ENCODE peak calls at places on chromosomes 16 and 17, in nine cellular contexts. F, L, E, G, W, I, Q, Z and O are unnamed samples.

GRCh38 chr17:78974635-78975591 is 4.8 kb downstream of the LGALS3BP start:
- DNase-seq in F (peak; percentile 57), L (peak; percentile 86), E (peak; percentile 78), G (peak; percentile 84), W (peak; percentile 89), I (peak; percentile 71), Q (no peak), Z (peak; percentile 92), O (peak; percentile 83)

GRCh38 chr17:34826332-34826731 is 134.9 kb downstream of the CCT6B start:
- DNase-seq in F (peak; percentile 25), L (no peak), E (no peak), G (no peak), W (no peak), I (no peak), Q (no peak), Z (no peak), O (no peak)

GRCh38 chr17:50872710-50873424 is 6.7 kb upstream of the TOB1 start:
- DNase-seq in F (no peak), L (peak; percentile 58), E (no peak), G (peak; percentile 25), W (peak; percentile 75), I (peak; percentile 64), Q (no peak), Z (peak; percentile 88), O (no peak)

GRCh38 chr17:559699-560378 is 154.8 kb downstream of the VPS53 start:
- DNase-seq in F (no peak), L (no peak), E (no peak), G (peak; percentile 89), W (peak; percentile 69), I (no peak), Q (no peak), Z (peak; percentile 75), O (peak; percentile 36)

GRCh38 chr17:34782271-34782670 is 179.0 kb downstream of the CCT6B start:
- DNase-seq in F (no peak), L (no peak), E (no peak), G (no peak), W (no peak), I (no peak), Q (no peak), Z (no peak), O (no peak)

GRCh38 chr16:57892041-57892440 is 78.9 kb downstream of the CNGB1 start:
- DNase-seq in F (no peak), L (no peak), E (no peak), G (peak; percentile 69), W (no peak), I (no peak), Q (no peak), Z (no peak), O (no peak)

GRCh38 chr16:77690416-77690815 is 31.9 kb upstream of the NUDT7 start:
- DNase-seq in F (no peak), L (no peak), E (no peak), G (no peak), W (no peak), I (no peak), Q (no peak), Z (no peak), O (no peak)

GRCh38 chr16:57268804-57269800 is 15.4 kb downstream of the PLLP start:
- DNase-seq in F (peak; percentile 82), L (no peak), E (no peak), G (peak; percentile 14), W (no peak), I (no peak), Q (no peak), Z (no peak), O (peak; percentile 70)

GRCh38 chr17:61583242-61583641 is 7.8 kb downstream of the NACA2 start:
- DNase-seq in F (peak; percentile 35), L (no peak), E (peak; percentile 69), G (peak; percentile 83), W (no peak), I (no peak), Q (peak; percentile 6), Z (no peak), O (no peak)

GRCh38 chr17:78836420-78837021 is 4.1 kb downstream of the USP36 start:
- DNase-seq in F (no peak), L (no peak), E (no peak), G (no peak), W (no peak), I (no peak), Q (no peak), Z (no peak), O (no peak)

GRCh38 chr17:73205326-73205980 is 12.6 kb downstream of the COG1 start:
- DNase-seq in F (no peak), L (no peak), E (no peak), G (no peak), W (peak; percentile 41), I (peak; percentile 14), Q (no peak), Z (no peak), O (no peak)

GRCh38 chr17:17994271-17994670 is 21.6 kb downstream of the DRC3 start:
- DNase-seq in F (peak; percentile 84), L (no peak), E (peak; percentile 58), G (no peak), W (no peak), I (no peak), Q (no peak), Z (no peak), O (no peak)

GRCh38 chr16:49280861-49281331 is 742 bp downstream of the CBLN1 start:
- DNase-seq in F (peak; percentile 12), L (no peak), E (no peak), G (no peak), W (no peak), I (no peak), Q (no peak), Z (no peak), O (no peak)

GRCh38 chr17:73962308-73962707 is 241.2 kb upstream of the RPL38 start:
- DNase-seq in F (no peak), L (no peak), E (no peak), G (no peak), W (no peak), I (no peak), Q (no peak), Z (no peak), O (no peak)

GRCh38 chr16:20612551-20613470 is 36.6 kb upstream of the ACSM2B start:
- DNase-seq in F (no peak), L (peak; percentile 88), E (no peak), G (no peak), W (peak; percentile 87), I (no peak), Q (no peak), Z (peak; percentile 92), O (peak; percentile 90)

GRCh38 chr17:13561606-13562270 is 40.0 kb downstream of the HS3ST3A1 start:
- DNase-seq in F (no peak), L (no peak), E (no peak), G (no peak), W (no peak), I (no peak), Q (no peak), Z (no peak), O (no peak)

GRCh38 chr16:23359092-23359760 is 57.1 kb downstream of the SCNN1B start:
- DNase-seq in F (no peak), L (no peak), E (peak; percentile 16), G (peak; percentile 5), W (no peak), I (no peak), Q (no peak), Z (peak; percentile 32), O (no peak)

GRCh38 chr17:16477255-16477654 is 14.7 kb downstream of the LRRC75A start:
- DNase-seq in F (peak; percentile 94), L (peak; percentile 80), E (no peak), G (peak; percentile 89), W (peak; percentile 86), I (no peak), Q (no peak), Z (no peak), O (no peak)

GRCh38 chr17:8121531-8122390 is 2.1 kb downstream of the HES7 start:
- DNase-seq in F (peak; percentile 70), L (peak; percentile 60), E (peak; percentile 86), G (peak; percentile 55), W (no peak), I (no peak), Q (no peak), Z (no peak), O (no peak)

DNA sequence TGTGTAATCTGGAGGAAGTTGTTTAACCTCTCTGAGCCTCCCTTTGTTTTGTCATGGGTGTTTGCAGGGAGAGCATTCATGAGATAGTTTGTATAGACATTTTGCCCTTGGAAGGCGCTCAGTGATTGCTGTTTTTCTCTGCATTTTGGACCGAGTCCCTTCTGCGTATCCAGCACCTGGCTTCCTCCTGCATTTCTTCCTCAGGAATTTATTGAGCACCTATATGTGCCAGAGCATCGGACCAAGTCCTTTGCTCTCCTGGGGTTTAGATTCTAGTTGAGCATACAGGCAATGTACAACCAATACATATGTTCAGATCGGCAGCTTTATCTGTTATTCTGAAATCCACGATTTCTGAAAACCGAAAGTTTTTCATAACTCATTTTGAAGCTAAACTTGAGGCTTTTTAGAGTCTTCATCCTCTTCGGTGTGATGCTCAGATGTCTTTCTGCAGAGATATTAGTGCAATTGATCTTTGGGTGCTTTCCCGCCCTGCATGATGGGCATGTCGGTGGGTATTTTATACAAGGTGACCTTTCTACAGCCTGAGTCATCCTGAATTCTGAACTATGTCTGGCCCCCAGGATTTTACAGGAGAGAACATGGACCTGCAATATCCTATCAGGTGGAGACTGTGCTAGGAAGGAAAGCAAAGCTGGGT is 4.1 kb downstream of the IL4R start:
- DNase-seq in F (no peak), L (no peak), E (no peak), G (no peak), W (peak; percentile 57), I (peak; percentile 13), Q (no peak), Z (no peak), O (no peak)
- H3K4me3 ChIP-seq in F (no peak overlapping the region), L (no peak overlapping the region), E (peak overlapping the region; percentile 35), G (no peak overlapping the region), W (peak overlapping the region; percentile 10), I (peak overlapping the region; percentile 100), Q (no peak overlapping the region), Z (no peak overlapping the region), O (no peak overlapping the region)

GRCh38 chr17:66474810-66475497 is 172.5 kb downstream of the PRKCA start:
- DNase-seq in F (peak; percentile 69), L (no peak), E (no peak), G (no peak), W (no peak), I (no peak), Q (no peak), Z (no peak), O (no peak)
- H3K27ac ChIP-seq in F (no peak overlapping the region), L (no peak overlapping the region), E (no peak overlapping the region), G (no peak overlapping the region), W (no peak overlapping the region), I (no peak overlapping the region), Q (no peak overlapping the region), Z (no peak overlapping the region), O (no peak overlapping the region)

GRCh38 chr16:70589998-70590471 is 56.3 kb upstream of the IL34 start:
- DNase-seq in F (no peak), L (peak; percentile 57), E (no peak), G (peak; percentile 85), W (peak; percentile 69), I (peak; percentile 75), Q (no peak), Z (no peak), O (no peak)
- H3K4me3 ChIP-seq in F (no peak overlapping the region), L (no peak overlapping the region), E (no peak overlapping the region), G (no peak overlapping the region), W (no peak overlapping the region), I (peak overlapping the region; percentile 50), Q (no peak overlapping the region), Z (peak overlapping the region; percentile 15), O (no peak overlapping the region)

DNA sequence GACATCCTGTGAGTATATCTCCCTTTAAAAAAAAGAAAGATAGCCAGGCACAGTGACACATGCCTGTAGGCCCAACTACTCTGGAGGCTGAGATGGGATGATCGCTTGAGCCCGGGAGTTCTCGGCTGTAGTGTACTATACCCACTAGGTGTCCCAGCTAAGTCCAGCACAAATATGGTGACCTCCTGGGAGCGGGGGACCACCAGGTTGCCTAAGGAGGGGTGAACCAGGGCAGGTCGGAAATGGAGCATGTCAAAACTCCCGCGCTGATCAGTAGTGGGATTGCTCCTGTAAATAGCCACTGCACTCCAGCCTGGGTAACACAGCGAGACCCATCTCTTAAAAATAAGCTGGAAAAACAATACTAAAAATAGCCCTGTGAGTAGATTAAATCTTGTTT is 29.4 kb downstream of the GINS2 start:
- DNase-seq in F (no peak), L (peak; percentile 33), E (no peak), G (no peak), W (no peak), I (no peak), Q (no peak), Z (no peak), O (no peak)
- H3K27ac ChIP-seq in F (no peak overlapping the region), L (no peak overlapping the region), E (no peak overlapping the region), G (no peak overlapping the region), W (no peak overlapping the region), I (no peak overlapping the region), Q (no peak overlapping the region), Z (no peak overlapping the region), O (no peak overlapping the region)